ENCODE peak calls at places on chromosomes 5 and 9, in four cellular contexts. M, G, F and E are unnamed samples. For H3K27me3, the result is how much of the 10 kb centered on the place peaks cover.

GRCh38 chr5:99835791-99836190 is 699.4 kb upstream of the FAM174A start:
- DNase-seq in G (no peak), M (no peak), F (no peak), E (no peak)

GRCh38 chr9:101018391-101018990 is 10.0 kb upstream of the PLPPR1 start:
- DNase-seq in G (no peak), F (no peak), M (no peak), E (no peak)

GRCh38 chr9:107249131-107249533 is 33.9 kb upstream of the RAD23B start:
- DNase-seq in F (no peak), G (no peak), M (no peak), E (no peak)

GRCh38 chr9:137411670-137412380 is 11.1 kb downstream of the EXD3 start:
- DNase-seq in F (no peak), M (peak), G (peak), E (no peak)

GRCh38 chr9:3875371-3876132 is 349.8 kb upstream of the RFX3 start:
- DNase-seq in M (no peak), F (no peak), G (no peak), E (no peak)

GRCh38 chr5:56910123-56910951 is 941 bp downstream of the SETD9 start:
- DNase-seq in M (peak), F (no peak), G (peak), E (peak)

GRCh38 chr5:159448841-159449407 is 118.6 kb upstream of the IL12B start:
- DNase-seq in M (no peak), F (no peak), G (no peak), E (no peak)

GRCh38 chr5:139419226-139419625 is 15.3 kb upstream of the SPATA24 start:
- DNase-seq in M (no peak), G (no peak), F (no peak), E (no peak)

GRCh38 chr9:72443855-72444254 is 77.6 kb upstream of the TMC1 start:
- DNase-seq in F (peak), M (no peak), G (no peak), E (no peak)

GRCh38 chr9:73782166-73782565 is 630.5 kb downstream of the ANXA1 start:
- DNase-seq in F (no peak), M (no peak), G (no peak), E (no peak)

GRCh38 chr5:60929024-60929423 is 15.8 kb downstream of the ERCC8 start:
- DNase-seq in M (no peak), F (no peak), G (no peak), E (no peak)

GRCh38 chr5:105865834-105866233 is 1804.9 kb downstream of the EFNA5 start:
- DNase-seq in M (no peak), F (no peak), G (no peak), E (no peak)

GRCh38 chr5:174623438-174624019 is 100.9 kb upstream of the MSX2 start:
- DNase-seq in M (no peak), F (no peak), G (no peak), E (no peak)

GRCh38 chr5:122515709-122516431 is 203.8 kb downstream of the SNCAIP start:
- DNase-seq in G (peak), M (no peak), F (no peak), E (no peak)

GRCh38 chr5:38961691-38962090 is 112.5 kb downstream of the RICTOR start:
- DNase-seq in F (no peak), M (no peak), G (no peak), E (no peak)

GRCh38 chr9:129692534-129692933 is 27.1 kb downstream of the PRRX2 start:
- DNase-seq in G (no peak), M (no peak), F (no peak), E (no peak)

GRCh38 chr9:88179080-88179521 is 40.8 kb upstream of the SPATA31C2 start:
- DNase-seq in G (no peak), F (peak), M (peak), E (no peak)

GRCh38 chr5:33734541-33734940 is 157.2 kb downstream of the ADAMTS12 start:
- DNase-seq in G (no peak), F (no peak), M (no peak), E (no peak)

GRCh38 chr9:127724012-127724411 is 8.1 kb downstream of the TTC16 start:
- DNase-seq in G (no peak), M (no peak), F (no peak), E (no peak)

GRCh38 chr5:28403846-28404245 is 1365.5 kb upstream of the CDH9 start:
- DNase-seq in F (no peak), G (no peak), M (no peak), E (no peak)

GRCh38 chr5:82422751-82423181 is 144.6 kb upstream of the RPS23 start:
- DNase-seq in G (peak), F (no peak), M (no peak), E (no peak)

GRCh38 chr9:97705354-97705950 is 8.3 kb upstream of the XPA start:
- DNase-seq in M (no peak), G (no peak), F (peak), E (no peak)

GRCh38 chr5:107389769-107390168 is 281.0 kb downstream of the EFNA5 start:
- DNase-seq in F (no peak), G (no peak), M (no peak), E (no peak)

GRCh38 chr9:137045294-137046093 is 483 bp downstream of the NPDC1 start:
- DNase-seq in M (no peak), F (no peak), G (no peak), E (no peak)

GRCh38 chr5:115818821-115819220 is 2.4 kb upstream of the CDO1 start:
- DNase-seq in M (no peak), F (no peak), G (no peak), E (no peak)
- H3K27me3 ChIP-seq in M (under half), F (under half), G (under half), E (under half)

DNA sequence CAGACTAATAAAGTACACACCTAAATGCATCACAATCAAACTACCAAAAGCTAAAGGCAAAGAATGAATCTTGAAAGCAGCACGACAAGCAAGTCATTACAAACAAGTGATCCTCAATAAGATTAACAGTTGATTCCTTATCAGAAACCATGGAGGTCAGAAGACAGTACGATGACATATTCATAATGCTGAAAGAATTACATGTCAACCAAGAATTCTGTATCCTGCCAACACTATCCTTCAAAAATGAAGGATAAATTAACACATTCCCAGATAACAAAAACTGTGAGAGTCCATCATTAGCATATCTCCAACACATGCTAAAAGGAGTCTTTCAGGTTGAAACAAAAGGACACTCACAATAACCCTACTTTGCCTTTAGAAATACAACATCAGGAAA is 39.4 kb downstream of the NR3C1 start:
- DNase-seq in G (no peak), F (no peak), M (no peak), E (no peak)
- H3K27me3 ChIP-seq in G (under half), F (under half), M (under half), E (under half)

GRCh38 chr5:37838933-37839341 is 904 bp downstream of the GDNF start:
- DNase-seq in F (no peak), G (no peak), M (no peak), E (no peak)
- H3K27me3 ChIP-seq in F (under half), G (half or more), M (half or more), E (under half)

GRCh38 chr5:177333420-177334154 is 17.9 kb downstream of the LMAN2 start:
- DNase-seq in G (no peak), F (no peak), M (no peak), E (no peak)
- H3K27me3 ChIP-seq in G (under half), F (under half), M (under half), E (under half)

GRCh38 chr5:135396459-135397055 is 2.5 kb downstream of the MACROH2A1 start:
- DNase-seq in G (no peak), M (no peak), F (no peak), E (no peak)

GRCh38 chr5:135398855-135399837 is at the start of gene MACROH2A1:
- DNase-seq in G (peak), F (peak), M (peak), E (peak)

GRCh38 chr5:135400866-135401265 is 1.8 kb upstream of the MACROH2A1 start:
- DNase-seq in M (no peak), F (no peak), G (no peak), E (no peak)

GRCh38 chr5:135399838-135400542 is 959 bp upstream of the MACROH2A1 start:
- DNase-seq in M (no peak), F (no peak), G (no peak), E (no peak)

GRCh38 chr5:135398160-135398854 is 724 bp downstream of the MACROH2A1 start:
- DNase-seq in M (no peak), G (no peak), F (peak), E (no peak)
- H3K27me3 ChIP-seq in M (under half), G (under half), F (under half), E (under half)

GRCh38 chr9:135244751-135245221 is 157.3 kb downstream of the OLFM1 start:
- DNase-seq in F (no peak), M (peak), G (no peak), E (no peak)
- H3K27me3 ChIP-seq in F (under half), M (half or more), G (under half), E (under half)

GRCh38 chr9:117412006-117412715 is 2.7 kb downstream of the ASTN2 start:
- DNase-seq in F (no peak), G (no peak), M (no peak), E (no peak)
- H3K27me3 ChIP-seq in F (under half), G (half or more), M (half or more), E (under half)

DNA sequence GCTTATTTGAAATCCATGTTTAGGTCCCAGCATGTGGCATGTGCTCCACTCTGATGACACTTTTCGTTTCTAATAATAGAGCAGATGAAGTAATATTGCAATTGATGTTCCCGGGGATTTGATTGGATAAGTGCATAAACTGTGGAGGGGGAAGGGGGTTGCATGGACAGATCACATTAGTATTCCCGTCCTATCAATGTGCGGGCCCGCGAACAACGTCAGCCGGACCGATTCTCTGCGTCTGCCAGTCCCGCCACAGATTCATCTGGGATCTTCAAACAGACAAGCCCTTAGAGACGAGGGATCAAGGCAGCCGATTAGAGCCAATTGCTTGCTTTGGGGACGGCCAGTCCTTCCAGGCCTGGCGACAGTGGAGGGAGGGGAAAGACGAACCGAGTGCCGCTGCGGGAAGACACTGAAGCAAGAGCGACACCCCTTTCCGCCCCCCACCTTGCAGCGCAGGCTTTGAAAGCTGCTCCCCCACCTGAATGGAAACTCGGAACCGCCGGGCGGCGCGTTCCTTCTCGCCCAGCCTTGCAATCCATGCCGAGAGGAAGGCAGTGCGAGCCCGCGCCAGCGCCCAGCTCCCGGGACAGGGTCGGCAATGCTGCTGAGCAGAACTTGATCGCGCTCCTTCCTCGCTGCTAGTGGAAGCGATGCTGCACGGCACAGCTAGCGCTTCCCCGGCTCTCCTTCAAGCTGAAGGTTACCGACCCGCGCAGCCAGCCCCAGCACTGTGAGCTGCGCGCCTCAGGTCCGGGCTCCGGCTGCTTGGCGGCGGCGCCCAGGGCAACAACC is at the start of gene RGS7BP:
- DNase-seq in G (no peak), M (peak), F (no peak), E (no peak)
- H3K27me3 ChIP-seq in G (under half), M (half or more), F (under half), E (under half)